ENCODE peak calls at places on chromosomes 12 and 14, in five cellular contexts. X is sigmoid colon, E is uterus, O is HL-60, P is heart left ventricle. K is an unnamed sample.
A peak's percentile ranks its signal among the peaks of the same experiment; 100 is the strongest.

GRCh38 chr14:49017451-49017850 is 568.7 kb downstream of the RPS29 start:
- DNase-seq in E (no peak), P (no peak), X (no peak), O (no peak), K (no peak)

GRCh38 chr14:52473557-52473956 is 78.7 kb downstream of the TXNDC16 start:
- DNase-seq in O (no peak), X (no peak), P (no peak), E (no peak), K (no peak)

GRCh38 chr14:81031488-81031887 is 76.1 kb downstream of the TSHR start:
- DNase-seq in P (no peak), X (no peak), O (no peak), E (no peak), K (no peak)

GRCh38 chr12:43914923-43915468 is 79.1 kb downstream of the TMEM117 start:
- DNase-seq in E (no peak), X (no peak), P (no peak), O (no peak), K (no peak)

GRCh38 chr14:75280831-75281690 is 2.4 kb downstream of the FOS start:
- DNase-seq in X (peak; percentile 79), P (no peak), O (no peak), E (no peak), K (no peak)

GRCh38 chr14:99881011-99881410 is 87.8 kb downstream of the EML1 start:
- DNase-seq in O (no peak), P (no peak), X (peak; percentile 74), E (peak; percentile 46), K (no peak)

GRCh38 chr12:71686658-71687025 is 760 bp downstream of the TMEM19 start:
- DNase-seq in E (no peak), O (no peak), X (no peak), P (no peak), K (no peak)

GRCh38 chr12:109797905-109798669 is 35.1 kb downstream of the TRPV4 start:
- DNase-seq in E (no peak), X (no peak), O (peak; percentile 42), P (no peak), K (no peak)

GRCh38 chr14:88013750-88014349 is 8.9 kb downstream of the GPR65 start:
- DNase-seq in X (peak; percentile 78), O (peak; percentile 71), E (peak; percentile 47), P (peak; percentile 63), K (no peak)

GRCh38 chr12:1505576-1505975 is 88.8 kb downstream of the FBXL14 start:
- DNase-seq in E (no peak), P (no peak), O (no peak), X (no peak), K (no peak)

GRCh38 chr12:25957898-25958253 is 606 bp upstream of the RASSF8 start:
- DNase-seq in P (no peak), E (peak; percentile 62), O (no peak), X (no peak), K (no peak)

GRCh38 chr14:103657466-103657865 is 28.5 kb downstream of the KLC1 start:
- DNase-seq in O (peak; percentile 13), P (no peak), E (peak; percentile 40), X (peak; percentile 78), K (no peak)

GRCh38 chr12:76441016-76441415 is 92.8 kb upstream of the BBS10 start:
- DNase-seq in E (no peak), X (no peak), P (no peak), O (no peak), K (no peak)

GRCh38 chr12:65311260-65311659 is 32.8 kb downstream of the MSRB3 start:
- DNase-seq in O (no peak), X (no peak), P (no peak), E (no peak), K (no peak)

GRCh38 chr14:95545769-95546168 is 10.9 kb downstream of the GLRX5 start:
- DNase-seq in E (no peak), O (no peak), P (no peak), X (no peak), K (no peak)

GRCh38 chr14:93944348-93945069 is 17.4 kb downstream of the FAM181A start:
- DNase-seq in O (no peak), P (no peak), E (no peak), X (no peak), K (no peak)

GRCh38 chr12:52651726-52652261 is at the start of gene KRT2:
- DNase-seq in P (no peak), O (no peak), E (no peak), X (no peak), K (peak; percentile 58)

GRCh38 chr12:1474567-1475153 is 119.7 kb downstream of the FBXL14 start:
- DNase-seq in O (no peak), P (peak; percentile 21), X (no peak), E (no peak), K (no peak)

GRCh38 chr12:43011383-43011926 is 421.9 kb upstream of the PRICKLE1 start:
- DNase-seq in P (no peak), X (no peak), O (no peak), E (no peak), K (no peak)

GRCh38 chr12:130526813-130527212 is 189.1 kb downstream of the PIWIL1 start:
- DNase-seq in X (no peak), P (no peak), E (no peak), O (no peak), K (no peak)

GRCh38 chr12:58727526-58727925 is 192.8 kb downstream of the LRIG3 start:
- DNase-seq in E (no peak), X (no peak), O (no peak), P (no peak), K (no peak)

GRCh38 chr12:22473212-22473611 is 71.1 kb downstream of the C2CD5 start:
- DNase-seq in X (no peak), O (no peak), P (no peak), E (no peak), K (no peak)

GRCh38 chr12:22477894-22478287 is 66.5 kb downstream of the C2CD5 start:
- DNase-seq in O (no peak), E (no peak), X (no peak), P (no peak), K (no peak)

GRCh38 chr12:22477166-22477893 is 67.0 kb downstream of the C2CD5 start:
- DNase-seq in X (no peak), O (no peak), E (peak; percentile 25), P (no peak), K (no peak)

GRCh38 chr12:22480016-22480415 is 64.3 kb downstream of the C2CD5 start:
- DNase-seq in X (no peak), E (no peak), O (no peak), P (no peak), K (no peak)

DNA sequence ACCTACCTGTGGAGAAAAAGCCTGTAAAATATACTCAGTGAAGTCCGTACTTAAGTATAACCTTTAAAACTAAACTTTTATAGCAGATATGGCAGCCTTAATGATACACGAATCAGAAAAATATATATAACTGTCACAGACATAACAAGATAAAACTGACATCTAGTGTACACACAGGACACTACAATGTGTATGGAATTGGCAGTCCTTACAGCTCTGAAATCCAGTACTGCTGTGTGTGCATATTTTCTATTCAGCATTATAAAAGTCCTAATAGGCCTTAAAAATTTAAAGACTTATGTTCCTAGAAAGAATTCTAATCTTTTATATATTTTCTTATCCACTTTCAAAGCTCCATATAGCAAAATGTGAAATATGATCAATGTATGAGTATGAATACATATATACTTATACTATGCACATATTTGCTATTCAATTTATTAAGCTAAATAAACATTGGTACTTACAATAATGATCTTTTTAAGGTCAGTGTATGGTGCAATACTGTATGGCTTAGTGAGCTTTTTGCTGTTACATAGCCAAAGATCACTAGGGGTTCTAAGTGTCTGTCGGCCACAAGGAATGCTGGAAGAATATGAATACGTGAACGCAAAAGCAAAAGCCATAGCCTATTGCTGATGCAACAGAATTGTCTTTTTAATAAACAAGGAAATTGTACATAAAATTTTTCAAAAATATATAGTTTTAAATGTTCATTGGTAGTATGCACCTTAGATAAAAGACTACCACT is 69.2 kb downstream of the C2CD5 start:
- DNase-seq in X (no peak), O (no peak), P (no peak), E (no peak), K (no peak)
- TF ChIP-seq CTCF in X (no peak), O (no peak), P (no peak), E (no peak), K (no peak)

GRCh38 chr14:101118746-101119610 is 215.5 kb upstream of the RTL1 start:
- DNase-seq in X (peak; percentile 49), P (no peak), E (no peak), O (no peak), K (no peak)

GRCh38 chr14:101119830-101120571 is 216.5 kb upstream of the RTL1 start:
- DNase-seq in E (peak; percentile 14), O (no peak), X (peak; percentile 56), P (peak; percentile 46), K (no peak)

GRCh38 chr14:101121399-101122113 is 218.0 kb upstream of the RTL1 start:
- DNase-seq in E (peak; percentile 6), O (no peak), X (peak; percentile 53), P (no peak), K (no peak)

GRCh38 chr14:101122114-101122854 is 218.8 kb upstream of the RTL1 start:
- DNase-seq in O (no peak), P (no peak), E (peak; percentile 11), X (peak; percentile 42), K (peak; percentile 59)

GRCh38 chr14:101120636-101121398 is 217.3 kb upstream of the RTL1 start:
- DNase-seq in X (peak; percentile 68), P (peak; percentile 40), O (peak; percentile 93), E (peak; percentile 11), K (peak; percentile 70)
- H3K27ac ChIP-seq in X (peak overlapping the region; percentile 39), P (peak overlapping the region; percentile 75), O (peak overlapping the region; percentile 96), E (peak overlapping the region; percentile 60), K (peak overlapping the region; percentile 60)

DNA sequence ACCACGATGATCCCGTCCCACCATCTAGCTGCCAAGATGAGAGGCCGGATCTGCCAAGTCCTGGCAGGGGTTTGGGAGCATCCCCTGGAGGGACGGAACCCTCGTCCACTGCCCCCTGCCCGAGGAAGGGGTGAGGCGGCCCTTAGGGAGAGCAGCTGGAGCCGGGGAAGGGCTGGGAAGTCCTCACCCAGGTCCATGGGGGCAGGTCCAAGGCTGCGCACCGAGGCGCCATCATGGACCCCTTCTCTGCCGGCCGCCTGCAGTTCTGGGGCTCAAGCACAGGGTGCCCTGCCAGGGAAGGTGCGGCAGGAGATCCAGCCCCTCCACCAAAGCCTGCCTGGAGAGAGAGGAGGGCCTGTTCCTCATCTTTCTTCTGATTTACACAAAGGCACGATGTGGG is 17.6 kb upstream of the FBRSL1 start:
- DNase-seq in P (no peak), X (no peak), E (no peak), O (no peak), K (no peak)
- H3K4me3 ChIP-seq in P (no peak overlapping the region), X (no peak overlapping the region), E (no peak overlapping the region), O (peak overlapping the region; percentile 34), K (no peak overlapping the region)

DNA sequence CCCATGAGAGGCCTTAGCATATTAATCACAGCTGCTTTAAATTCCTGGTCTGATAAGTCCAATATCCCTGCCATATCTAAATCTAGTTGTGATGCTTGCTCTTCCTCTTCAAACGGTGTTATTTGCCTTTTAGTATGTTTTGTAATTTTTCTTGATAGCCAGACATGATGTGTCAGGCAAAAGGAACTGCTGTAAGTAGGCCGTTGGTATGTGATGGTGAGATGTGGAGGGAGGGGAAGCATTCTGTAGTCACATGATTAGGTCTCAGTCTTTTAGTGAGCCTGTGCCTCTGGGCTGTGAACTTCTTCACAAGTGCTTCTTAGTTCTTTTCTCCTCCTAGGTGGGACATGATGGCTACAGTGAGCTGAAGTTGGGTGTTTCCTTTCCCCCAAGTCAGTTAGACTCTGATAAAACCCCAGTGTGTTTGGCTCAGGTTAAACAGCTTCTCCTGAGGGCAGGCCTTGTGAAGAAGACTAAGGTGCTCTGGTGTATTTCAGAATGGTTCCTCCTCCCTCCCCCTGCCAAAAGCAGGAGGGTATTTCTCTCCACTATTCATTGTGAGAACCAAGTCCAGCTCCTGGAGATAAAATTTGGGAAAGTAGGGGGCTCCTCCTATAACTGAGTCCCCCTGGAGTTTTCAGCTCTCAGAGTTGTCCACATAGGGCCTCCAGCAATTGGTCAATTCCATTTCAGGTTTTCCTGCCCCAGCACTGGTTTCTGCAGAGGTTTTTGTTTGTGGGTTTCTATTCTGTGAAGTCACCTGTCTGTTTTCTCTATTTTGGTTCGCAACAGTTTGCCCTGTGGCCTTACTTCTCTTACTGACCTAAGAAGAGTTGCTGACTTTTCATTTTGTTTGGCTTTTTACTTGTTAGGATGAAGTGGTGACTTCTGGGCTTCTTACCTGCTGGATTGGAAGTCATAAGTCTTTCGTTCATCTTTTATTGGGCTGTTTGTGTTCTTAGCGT is 196.1 kb upstream of the PARP11 start:
- DNase-seq in P (no peak), X (no peak), E (no peak), O (no peak), K (no peak)
- TF ChIP-seq CTCF in P (no peak), X (no peak), E (no peak), O (no peak), K (no peak)

K was measured in coronary artery.